ENCODE peak calls at places on chromosomes 5 and 9, in four cellular contexts. H is gastrocnemius medialis, W is IMR-90, N is hepatocyte. I is an unnamed sample. For H3K4me1, the result is how much of the 10 kb centered on the place peaks cover.

GRCh38 chr5:109917966-109918365 is 228.2 kb downstream of the MAN2A1 start:
- DNase-seq in H (no peak), W (no peak), N (no peak), I (no peak)

GRCh38 chr5:37888476-37888875 is 48.6 kb upstream of the GDNF start:
- DNase-seq in H (no peak), W (peak), N (no peak), I (no peak)

GRCh38 chr5:104088876-104089778 is 526.5 kb upstream of the NUDT12 start:
- DNase-seq in H (no peak), W (no peak), N (no peak), I (no peak)

GRCh38 chr9:2638871-2639673 is 17.5 kb downstream of the VLDLR start:
- DNase-seq in H (no peak), W (no peak), N (no peak), I (no peak)

GRCh38 chr9:84283895-84284294 is 56.7 kb downstream of the SLC28A3 start:
- DNase-seq in H (no peak), W (no peak), N (no peak), I (no peak)

GRCh38 chr5:59724482-59725392 is 168.8 kb downstream of the PDE4D start:
- DNase-seq in H (no peak), W (peak), N (peak), I (no peak)

GRCh38 chr9:27165670-27166069 is 56.6 kb downstream of the TEK start:
- DNase-seq in H (no peak), W (no peak), N (peak), I (no peak)

GRCh38 chr5:59036274-59036961 is 453.5 kb downstream of the RAB3C start:
- DNase-seq in H (peak), W (peak), N (peak), I (peak)

GRCh38 chr9:124350485-124351263 is 64.6 kb downstream of the PSMB7 start:
- DNase-seq in H (no peak), W (no peak), N (no peak), I (no peak)

GRCh38 chr5:181191526-181192336 is 13.3 kb downstream of the TRIM7 start:
- DNase-seq in H (peak), W (peak), N (peak), I (peak)

GRCh38 chr9:84705128-84705527 is 35.6 kb downstream of the NTRK2 start:
- DNase-seq in H (no peak), W (no peak), N (no peak), I (no peak)

GRCh38 chr5:124842725-124843595 is 96.5 kb upstream of the ZNF608 start:
- DNase-seq in H (no peak), W (no peak), N (no peak), I (no peak)

GRCh38 chr5:150070277-150070638 is 16.1 kb downstream of the CSF1R start:
- DNase-seq in H (no peak), W (no peak), N (no peak), I (no peak)

GRCh38 chr9:16213781-16214515 is 656.5 kb downstream of the BNC2 start:
- DNase-seq in H (peak), W (peak), N (peak), I (no peak)

GRCh38 chr9:86854898-86855523 is 92.3 kb downstream of the GAS1 start:
- DNase-seq in H (no peak), W (peak), N (peak), I (no peak)

GRCh38 chr5:71693828-71694427 is 25.1 kb upstream of the CARTPT start:
- DNase-seq in H (no peak), W (no peak), N (peak), I (no peak)

GRCh38 chr9:70588999-70589398 is 174.5 kb upstream of the KLF9 start:
- DNase-seq in H (no peak), W (no peak), N (no peak), I (no peak)

GRCh38 chr5:157267766-157268480 is 2.0 kb downstream of the CYFIP2 start:
- DNase-seq in H (peak), W (no peak), N (no peak), I (no peak)

GRCh38 chr9:124438091-124438490 is 12.2 kb upstream of the ADGRD2 start:
- DNase-seq in H (no peak), W (no peak), N (no peak), I (no peak)

GRCh38 chr9:121393318-121393717 is 23.3 kb upstream of the STOM start:
- DNase-seq in H (no peak), W (peak), N (no peak), I (no peak)

GRCh38 chr5:178378527-178379484 is 146.2 kb upstream of the PHYKPL start:
- DNase-seq in H (no peak), W (peak), N (no peak), I (no peak)

GRCh38 chr5:9653811-9654210 is 23.7 kb upstream of the TAS2R1 start:
- DNase-seq in H (no peak), W (peak), N (peak), I (no peak)

GRCh38 chr9:109817146-109817845 is 37.3 kb downstream of the PALM2AKAP2 start:
- DNase-seq in H (no peak), W (peak), N (no peak), I (no peak)

GRCh38 chr9:107100591-107100990 is 182.5 kb upstream of the RAD23B start:
- DNase-seq in H (no peak), W (no peak), N (no peak), I (no peak)

GRCh38 chr9:128456613-128457061 is 831 bp downstream of the ODF2 start:
- DNase-seq in H (peak), W (peak), N (peak), I (peak)

GRCh38 chr9:11235061-11235460 is 622.3 kb upstream of the PTPRD start:
- DNase-seq in H (no peak), W (no peak), N (no peak), I (no peak)

GRCh38 chr5:94621763-94622162 is 3.3 kb downstream of the SLF1 start:
- DNase-seq in H (no peak), W (no peak), N (no peak), I (no peak)

GRCh38 chr9:12785251-12785880 is 10.5 kb downstream of the LURAP1L start:
- DNase-seq in H (no peak), W (peak), N (peak), I (no peak)

GRCh38 chr5:62473209-62473608 is 60.6 kb downstream of the IPO11 start:
- DNase-seq in H (no peak), W (peak), N (no peak), I (no peak)

GRCh38 chr9:124527781-124528180 is 20.6 kb upstream of the NR5A1 start:
- DNase-seq in H (no peak), W (peak), N (no peak), I (no peak)

GRCh38 chr9:4781408-4781807 is 11.3 kb upstream of the RCL1 start:
- DNase-seq in H (no peak), W (no peak), N (no peak), I (no peak)

GRCh38 chr5:135441256-135441915 is 5.8 kb downstream of the DCANP1 start:
- DNase-seq in H (no peak), W (no peak), N (no peak), I (no peak)

GRCh38 chr9:34459941-34460340 is 1.3 kb downstream of the DNAI1 start:
- DNase-seq in H (no peak), W (peak), N (no peak), I (no peak)

GRCh38 chr5:170348069-170348702 is 41.0 kb downstream of the KCNMB1 start:
- DNase-seq in H (no peak), W (no peak), N (no peak), I (no peak)

GRCh38 chr5:158899792-158900191 is 199.9 kb downstream of the EBF1 start:
- DNase-seq in H (no peak), W (no peak), N (no peak), I (no peak)

GRCh38 chr5:175534070-175534932 is 55.9 kb downstream of the SFXN1 start:
- DNase-seq in H (peak), W (peak), N (peak), I (peak)
- H3K4me3 ChIP-seq in H (no peak), W (no peak), N (no peak), I (peak)

DNA sequence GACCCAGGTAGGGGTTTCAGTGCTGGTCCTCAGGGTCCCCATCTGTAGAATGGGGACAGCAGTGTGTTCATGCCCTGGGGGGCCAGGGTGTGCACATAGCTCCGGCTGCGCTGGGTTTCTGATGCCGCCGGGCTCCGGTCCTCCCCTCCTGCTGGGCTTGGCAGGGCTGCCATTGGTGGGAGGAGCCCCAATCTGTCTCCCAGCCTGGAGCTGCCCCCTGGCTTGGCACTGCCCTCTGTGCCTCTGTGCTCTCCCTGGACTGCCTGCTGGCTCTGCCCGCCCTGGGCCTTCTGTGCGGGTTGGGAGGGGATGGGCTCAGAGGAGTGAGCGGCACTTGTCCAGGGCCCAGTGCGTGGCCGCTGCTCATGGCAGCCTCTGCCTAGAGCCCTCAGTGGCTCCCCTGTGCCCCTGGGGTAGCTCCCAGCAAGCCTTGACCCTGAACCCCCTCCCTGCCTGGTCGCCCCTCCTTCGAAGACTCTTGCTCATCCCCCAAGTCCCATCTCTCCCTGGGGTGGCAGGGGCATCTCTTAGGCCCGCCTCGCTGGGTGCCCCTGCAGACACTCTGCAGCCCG is 35.7 kb downstream of the RXRA start:
- DNase-seq in H (no peak), W (no peak), N (no peak), I (no peak)
- H3K4me1 ChIP-seq in H (half or more), W (under half), N (half or more), I (under half)

GRCh38 chr5:138032572-138033274 is at the start of gene FAM13B:
- DNase-seq in H (peak), W (peak), N (peak), I (peak)

GRCh38 chr5:138032028-138032571 is 779 bp downstream of the FAM13B start:
- DNase-seq in H (peak), W (peak), N (peak), I (no peak)

GRCh38 chr5:138035605-138036537 is 3.0 kb upstream of the FAM13B start:
- DNase-seq in H (peak), W (peak), N (peak), I (peak)

GRCh38 chr5:138033275-138033808 is 463 bp upstream of the FAM13B start:
- DNase-seq in H (no peak), W (no peak), N (no peak), I (no peak)

GRCh38 chr5:138033916-138034315 is 1.0 kb upstream of the FAM13B start:
- DNase-seq in H (no peak), W (peak), N (no peak), I (no peak)
- H3K4me3 ChIP-seq in H (peak), W (no peak), N (peak), I (no peak)

GRCh38 chr5:179795863-179796833 is 2.4 kb downstream of the LTC4S start:
- DNase-seq in H (no peak), W (peak), N (peak), I (peak)
- H3K4me1 ChIP-seq in H (under half), W (under half), N (under half), I (under half)

GRCh38 chr5:42810905-42811590 is 644 bp downstream of the SELENOP start:
- DNase-seq in H (no peak), W (no peak), N (no peak), I (no peak)
- H3K4me3 ChIP-seq in H (peak), W (no peak), N (peak), I (no peak)

GRCh38 chr5:34923694-34924461 is 5.5 kb upstream of the DNAJC21 start:
- DNase-seq in H (no peak), W (peak), N (peak), I (no peak)

GRCh38 chr5:34926318-34926888 is 3.0 kb upstream of the DNAJC21 start:
- DNase-seq in H (no peak), W (no peak), N (no peak), I (no peak)

GRCh38 chr5:34928267-34928666 is 1.1 kb upstream of the DNAJC21 start:
- DNase-seq in H (no peak), W (no peak), N (no peak), I (no peak)

GRCh38 chr5:34927785-34928184 is 1.6 kb upstream of the DNAJC21 start:
- DNase-seq in H (no peak), W (no peak), N (no peak), I (no peak)

GRCh38 chr5:34924462-34924765 is 4.9 kb upstream of the DNAJC21 start:
- DNase-seq in H (no peak), W (no peak), N (no peak), I (no peak)
- H3K4me1 ChIP-seq in H (under half), W (under half), N (under half), I (under half)

GRCh38 chr9:136133191-136133958 is 14.7 kb upstream of the TMEM250 start:
- DNase-seq in H (no peak), W (no peak), N (peak), I (no peak)
- H3K4me3 ChIP-seq in H (peak), W (peak), N (peak), I (no peak)

I was measured in CD8-positive, alpha-beta memory T cell.